ENCODE peak calls at places on chromosomes 12 and 14, in four cellular contexts. U, W, N and B are unnamed samples.

GRCh38 chr12:113647048-113647447 is 175.4 kb upstream of the LHX5 start:
- DNase-seq in U (no peak), W (peak; percentile 64), N (no peak), B (peak; percentile 57)

GRCh38 chr14:39203659-39204606 is 28.9 kb downstream of the PNN start:
- DNase-seq in N (no peak), U (no peak), W (peak; percentile 44), B (no peak)

GRCh38 chr12:119208626-119209061 is 29.9 kb downstream of the HSPB8 start:
- DNase-seq in U (no peak), W (peak; percentile 31), N (no peak), B (peak; percentile 52)

GRCh38 chr12:49975370-49975761 is 2.6 kb downstream of the AQP6 start:
- DNase-seq in W (no peak), N (no peak), U (no peak), B (no peak)

GRCh38 chr12:120856980-120857379 is 47.2 kb downstream of the SPPL3 start:
- DNase-seq in N (no peak), U (no peak), W (no peak), B (no peak)

GRCh38 chr14:43579743-43580142 is 927.3 kb downstream of the FSCB start:
- DNase-seq in N (no peak), W (no peak), U (no peak), B (no peak)

GRCh38 chr14:75831455-75831854 is 150.3 kb downstream of the TGFB3 start:
- DNase-seq in N (no peak), W (no peak), U (peak; percentile 40), B (no peak)

GRCh38 chr14:52391866-52392600 is 77.9 kb downstream of the PTGER2 start:
- DNase-seq in N (no peak), W (no peak), U (no peak), B (no peak)

GRCh38 chr12:108856428-108857157 is 790 bp downstream of the SSH1 start:
- DNase-seq in U (peak; percentile 40), N (peak; percentile 41), W (peak; percentile 26), B (peak; percentile 40)

GRCh38 chr14:103641181-103641580 is 12.2 kb downstream of the KLC1 start:
- DNase-seq in U (no peak), N (no peak), W (no peak), B (no peak)

GRCh38 chr12:119713551-119714031 is 45.7 kb downstream of the PRKAB1 start:
- DNase-seq in N (no peak), U (no peak), W (no peak), B (no peak)